ENCODE peak calls at places on chromosomes 13 and 19, in four cellular contexts. G, M, P and W are unnamed samples.

GRCh38 chr13:77507931-77508776 is 27.4 kb upstream of the SCEL start:
- DNase-seq in P (no peak), G (peak), M (peak), W (no peak)

GRCh38 chr13:109655611-109656010 is 130.8 kb downstream of the IRS2 start:
- DNase-seq in G (no peak), M (no peak), P (no peak), W (no peak)

GRCh38 chr19:15663245-15663644 is 9.6 kb upstream of the CYP4F12 start:
- DNase-seq in M (no peak), P (no peak), G (no peak), W (no peak)

GRCh38 chr13:105567951-105568510 is 967.4 kb downstream of the EFNB2 start:
- DNase-seq in P (no peak), G (no peak), M (no peak), W (peak)

GRCh38 chr13:112918746-112919145 is 50.3 kb upstream of the MCF2L start:
- DNase-seq in M (no peak), P (no peak), G (no peak), W (no peak)

GRCh38 chr19:14482112-14482941 is 7.2 kb upstream of the PTGER1 start:
- DNase-seq in P (no peak), G (no peak), M (no peak), W (no peak)

GRCh38 chr19:29667941-29668340 is 2.7 kb downstream of the PLEKHF1 start:
- DNase-seq in M (no peak), P (no peak), G (no peak), W (no peak)

GRCh38 chr19:56748443-56748842 is 76.9 kb upstream of the ZNF835 start:
- DNase-seq in M (no peak), G (no peak), P (no peak), W (peak)

GRCh38 chr13:99991806-99992242 is 10.2 kb downstream of the ZIC2 start:
- DNase-seq in M (no peak), G (no peak), P (no peak), W (no peak)

GRCh38 chr19:48994035-48994386 is 324 bp downstream of the RUVBL2 start:
- DNase-seq in G (no peak), P (no peak), M (no peak), W (no peak)

GRCh38 chr19:2491130-2491801 is 15.3 kb downstream of the GADD45B start:
- DNase-seq in G (peak), M (peak), P (peak), W (peak)

GRCh38 chr13:30353601-30354000 is 46.2 kb upstream of the KATNAL1 start:
- DNase-seq in G (no peak), M (no peak), P (no peak), W (no peak)

GRCh38 chr13:98274921-98275487 is 97.9 kb upstream of the RNF113B start:
- DNase-seq in G (peak), M (no peak), P (no peak), W (no peak)

GRCh38 chr19:19487077-19488040 is 28.0 kb downstream of the TSSK6 start:
- DNase-seq in G (no peak), P (no peak), M (no peak), W (no peak)

GRCh38 chr13:93496985-93497673 is 270.5 kb downstream of the GPC6 start:
- DNase-seq in M (no peak), P (no peak), G (no peak), W (no peak)

GRCh38 chr19:41994521-41994971 is 516 bp upstream of the ATP1A3 start:
- DNase-seq in M (no peak), G (no peak), P (no peak), W (no peak)

GRCh38 chr19:1181606-1182005 is 7.5 kb upstream of the SBNO2 start:
- DNase-seq in M (peak), G (no peak), P (peak), W (peak)
- TF ChIP-seq POLR2A in M (peak), G (no peak), P (no peak), W (no peak)

DNA sequence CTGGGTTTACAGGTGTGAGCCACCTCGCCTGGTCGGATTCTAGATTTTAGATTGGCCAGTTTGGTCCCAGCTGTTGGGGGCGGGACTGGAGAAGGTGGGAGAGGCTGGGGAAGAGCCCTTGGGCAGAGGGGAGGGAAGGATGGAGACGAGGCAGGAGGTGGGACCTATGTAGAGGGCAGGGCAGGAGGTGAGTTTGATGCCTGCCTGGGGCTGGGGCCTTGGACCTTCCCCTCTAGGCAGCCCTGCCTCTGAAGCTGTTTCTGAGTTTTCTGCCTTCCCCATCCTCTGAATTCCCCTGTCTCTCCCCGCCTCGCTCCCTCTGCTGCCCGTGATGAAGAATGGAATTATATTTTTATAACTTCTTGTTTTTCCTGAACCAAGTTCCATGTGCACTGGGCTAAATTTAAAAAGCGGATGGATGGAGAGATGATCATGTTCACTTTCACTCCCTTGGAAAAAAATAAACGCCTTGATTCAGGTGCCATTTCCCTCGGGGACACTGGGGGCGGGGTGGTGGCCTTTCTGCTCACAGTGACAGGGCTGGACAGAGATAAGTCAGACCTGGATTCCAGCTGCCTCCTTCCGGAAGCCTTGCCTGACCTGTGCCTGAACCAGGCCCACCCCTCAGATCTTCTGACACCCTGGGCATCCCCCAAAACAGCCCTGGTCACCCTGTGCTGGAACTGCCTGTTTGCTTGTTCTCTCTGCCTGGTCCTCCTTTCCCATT is 16.5 kb upstream of the TNFAIP8L1 start:
- DNase-seq in G (no peak), P (no peak), M (no peak), W (no peak)
- H3K27ac ChIP-seq in G (no peak), P (no peak), M (no peak), W (no peak)

DNA sequence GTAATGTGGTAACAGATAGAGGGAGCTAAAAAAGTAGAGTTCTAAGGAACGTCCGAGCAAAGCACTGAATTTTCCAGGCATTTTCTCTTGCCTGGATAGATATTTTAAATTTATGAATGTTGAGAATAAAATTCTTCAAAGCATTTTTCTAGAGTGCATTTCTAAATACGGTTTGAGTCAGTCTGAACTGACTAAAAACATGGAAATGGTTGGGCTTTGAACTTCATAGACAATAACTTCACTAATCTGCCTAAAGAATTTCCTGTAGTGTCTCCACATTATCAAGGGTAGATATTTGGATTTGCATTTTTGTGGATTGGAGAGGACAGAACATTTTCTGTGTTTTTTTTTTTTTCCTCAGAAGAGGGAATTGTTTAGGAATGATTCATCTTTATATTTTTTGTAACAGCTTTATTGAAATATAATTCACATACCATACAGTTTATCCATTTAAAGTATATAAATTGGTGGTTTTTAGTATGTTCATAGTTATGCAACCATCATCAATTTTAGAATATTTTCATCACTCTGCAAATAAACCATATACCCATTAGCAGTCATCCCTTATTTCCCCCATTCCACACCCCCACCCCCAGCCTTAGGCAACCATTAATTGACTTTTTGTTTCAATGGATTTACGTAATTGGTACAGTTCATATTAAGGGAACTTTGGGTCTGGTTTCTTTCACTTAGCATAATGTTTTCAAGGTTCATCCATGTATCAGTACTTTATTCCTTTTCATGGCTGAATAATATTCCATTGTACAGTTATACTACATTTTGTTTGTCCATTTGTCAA is 20.7 kb downstream of the GARRE1 start:
- DNase-seq in P (no peak), M (no peak), G (peak), W (no peak)
- TF ChIP-seq POLR2A in P (no peak), M (no peak), G (no peak), W (no peak)

DNA sequence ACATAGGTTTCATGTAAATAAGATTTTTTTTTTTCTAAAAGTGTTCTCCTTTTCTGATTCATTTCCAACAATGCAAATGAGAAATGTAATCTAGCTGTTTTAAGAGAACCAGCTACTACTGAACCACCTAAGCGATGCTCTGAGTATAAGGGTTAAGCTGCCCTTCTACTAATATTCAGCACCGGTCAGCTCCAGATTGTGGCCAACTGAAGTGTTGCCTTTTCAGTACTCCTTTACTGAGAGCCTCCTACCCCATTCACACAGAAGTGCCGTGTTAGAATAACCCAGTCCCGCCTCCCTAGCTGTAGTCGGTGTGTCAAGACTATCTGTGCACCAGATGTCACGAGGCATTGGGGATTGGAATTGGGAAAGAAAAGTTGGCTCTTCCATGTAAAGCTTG is 45.4 kb downstream of the FAM124A start:
- DNase-seq in P (no peak), G (no peak), M (no peak), W (peak)
- H3K27ac ChIP-seq in P (no peak), G (no peak), M (no peak), W (no peak)

DNA sequence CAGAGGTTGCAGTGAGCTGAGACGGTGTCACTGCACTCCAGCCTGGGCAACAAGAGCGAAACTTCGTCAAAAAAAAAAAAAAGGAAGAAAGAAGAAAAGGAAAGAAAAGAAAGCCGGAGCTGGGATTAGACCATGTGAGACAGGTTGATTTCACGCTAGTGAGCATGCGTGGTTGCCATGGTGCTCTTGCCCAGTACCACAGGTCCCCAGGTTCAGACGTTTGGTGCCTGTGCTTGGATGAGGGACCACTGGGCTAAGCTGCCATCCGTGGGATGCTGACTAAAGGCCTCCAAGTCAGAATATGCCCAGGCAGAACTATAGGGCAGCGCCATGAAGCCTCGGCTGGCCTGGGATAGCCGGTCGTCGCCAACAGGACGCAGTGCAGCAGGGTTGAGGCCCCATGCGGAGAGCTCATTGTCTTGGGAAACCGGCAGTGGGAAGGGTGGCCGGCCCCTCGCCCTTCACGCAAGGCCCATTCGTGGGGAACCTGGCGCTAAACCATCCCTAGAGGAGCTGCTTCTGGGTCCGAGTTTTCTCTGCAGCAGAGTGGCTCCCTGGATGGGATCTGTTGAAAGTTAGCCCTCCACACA is 7.2 kb upstream of the TEX101 start:
- DNase-seq in P (no peak), G (no peak), M (no peak), W (no peak)
- TF ChIP-seq POLR2A in P (no peak), G (no peak), M (no peak), W (no peak)

GRCh38 chr19:10818306-10819123 is 17.5 kb downstream of the TMED1 start:
- DNase-seq in M (no peak), P (no peak), G (no peak), W (no peak)
- H3K27ac ChIP-seq in M (peak), P (peak), G (peak), W (peak)

DNA sequence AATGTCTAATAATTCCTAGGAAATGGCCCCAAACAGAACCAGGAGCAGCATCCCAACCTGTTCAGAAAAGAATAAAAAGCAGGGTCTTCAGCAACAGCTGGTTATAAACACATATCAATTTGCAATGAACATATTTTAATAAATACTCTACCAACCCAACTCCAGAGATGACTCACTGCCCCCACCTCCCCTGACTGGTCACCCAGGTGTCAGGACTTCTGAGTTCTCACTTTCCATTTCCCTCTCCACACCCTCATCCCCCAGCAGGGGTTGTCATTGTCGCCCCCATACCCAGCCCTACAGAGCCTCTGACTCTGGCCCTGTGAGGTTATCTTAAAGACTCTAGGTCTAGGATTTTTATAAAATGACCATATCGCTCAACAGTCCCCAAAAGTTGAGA is 6.9 kb downstream of the SERPINE3 start:
- DNase-seq in P (no peak), M (no peak), G (no peak), W (no peak)
- TF ChIP-seq POLR2A in P (no peak), M (no peak), G (no peak), W (no peak)